ENCODE peak calls at places on chromosome 22, in seven cellular contexts. F is stomach, C is brain microvascular endothelial cell, N is heart right ventricle, V is fibroblast of lung, T is AG04450, H is cardiac muscle cell. X is an unnamed sample.

GRCh38 chr22:45680932-45681700 is 9.5 kb downstream of the ATXN10 start:
- DNase-seq in V (peak), N (no peak), H (no peak), T (peak), C (peak), F (no peak), X (peak)

GRCh38 chr22:35739076-35739475 is 21.4 kb downstream of the APOL5 start:
- DNase-seq in N (no peak), C (no peak), V (no peak), T (no peak), H (no peak), F (peak), X (no peak)

GRCh38 chr22:23231471-23232093 is 51.3 kb downstream of the BCR start:
- DNase-seq in V (no peak), N (no peak), H (no peak), C (no peak), T (no peak), F (no peak), X (no peak)

GRCh38 chr22:46004105-46004866 is 27.3 kb upstream of the WNT7B start:
- DNase-seq in F (no peak), C (no peak), H (no peak), N (no peak), V (no peak), T (no peak), X (no peak)

GRCh38 chr22:36191106-36191836 is 10.3 kb downstream of the APOL4 start:
- DNase-seq in V (peak), F (no peak), H (no peak), T (no peak), C (no peak), N (peak), X (peak)

GRCh38 chr22:44683237-44683636 is 18.8 kb upstream of the PRR5 start:
- DNase-seq in N (no peak), H (no peak), C (no peak), V (no peak), F (no peak), T (no peak), X (no peak)

GRCh38 chr22:45651931-45652528 is 19.6 kb upstream of the ATXN10 start:
- DNase-seq in V (no peak), C (no peak), F (no peak), N (no peak), H (no peak), T (no peak), X (no peak)

GRCh38 chr22:33007485-33007884 is 50.7 kb downstream of the SYN3 start:
- DNase-seq in T (no peak), F (no peak), V (no peak), N (no peak), H (no peak), C (no peak), X (no peak)

GRCh38 chr22:32744560-32744959 is 56.9 kb upstream of the TIMP3 start:
- DNase-seq in H (no peak), V (no peak), T (no peak), F (no peak), C (no peak), N (no peak), X (no peak)

GRCh38 chr22:17964647-17965046 is 59.7 kb downstream of the MICAL3 start:
- DNase-seq in F (no peak), N (no peak), V (no peak), T (no peak), H (no peak), C (no peak), X (no peak)

GRCh38 chr22:37604875-37605274 is 3.8 kb upstream of the GGA1 start:
- DNase-seq in V (no peak), H (no peak), C (no peak), F (no peak), T (no peak), N (no peak), X (no peak)

GRCh38 chr22:39292561-39293074 is 26.8 kb downstream of the RPL3 start:
- DNase-seq in H (peak), T (peak), V (peak), C (peak), F (peak), N (peak), X (peak)

GRCh38 chr22:46910624-46911023 is 148.2 kb downstream of the TBC1D22A start:
- DNase-seq in F (no peak), T (no peak), V (no peak), H (no peak), C (no peak), N (no peak), X (no peak)

GRCh38 chr22:44583076-44583760 is 85.2 kb upstream of the RTL6 start:
- DNase-seq in N (no peak), C (no peak), F (no peak), V (peak), H (no peak), T (no peak), X (no peak)

GRCh38 chr22:40533712-40534378 is 102.7 kb downstream of the MRTFA start:
- DNase-seq in N (no peak), F (no peak), C (peak), H (peak), V (peak), T (no peak), X (peak)

GRCh38 chr22:21760640-21761039 is 25.0 kb upstream of the YPEL1 start:
- DNase-seq in T (peak), H (no peak), F (no peak), N (no peak), V (peak), C (peak), X (peak)

GRCh38 chr22:48089601-48090331 is 1327.3 kb downstream of the TBC1D22A start:
- DNase-seq in C (peak), V (peak), H (no peak), F (no peak), T (no peak), N (peak), X (no peak)

GRCh38 chr22:46614070-46614931 is 5.9 kb upstream of the GRAMD4 start:
- DNase-seq in V (no peak), T (no peak), N (no peak), F (no peak), C (no peak), H (no peak), X (no peak)

GRCh38 chr22:17257091-17257490 is 37.9 kb upstream of the ADA2 start:
- DNase-seq in V (no peak), C (no peak), N (no peak), H (no peak), F (no peak), T (no peak), X (no peak)

GRCh38 chr22:22558972-22559603 is at the start of gene PRAME:
- DNase-seq in F (peak), H (no peak), T (no peak), C (peak), N (no peak), V (peak), X (no peak)

GRCh38 chr22:32020117-32020516 is 22.9 kb upstream of the SLC5A1 start:
- DNase-seq in T (peak), F (no peak), V (peak), H (no peak), N (no peak), C (peak), X (peak)

GRCh38 chr22:36540867-36541642 is 12.1 kb upstream of the EIF3D start:
- DNase-seq in N (no peak), T (no peak), H (no peak), C (no peak), V (peak), F (no peak), X (peak)

GRCh38 chr22:22478450-22478849 is 30.1 kb downstream of the ZNF280B start:
- DNase-seq in F (no peak), T (no peak), C (no peak), V (no peak), N (no peak), H (no peak), X (no peak)

GRCh38 chr22:25510926-25511325 is 53.5 kb upstream of the GRK3 start:
- DNase-seq in T (no peak), V (no peak), H (no peak), N (no peak), C (no peak), F (no peak), X (no peak)

GRCh38 chr22:46748948-46749681 is 11.1 kb upstream of the CERK start:
- DNase-seq in F (no peak), V (peak), N (no peak), C (no peak), T (no peak), H (no peak), X (no peak)

GRCh38 chr22:21568207-21569075 is 927 bp downstream of the UBE2L3 start:
- DNase-seq in T (no peak), H (peak), N (peak), C (no peak), V (peak), F (no peak), X (peak)

GRCh38 chr22:25747245-25747944 is 5.4 kb downstream of the MYO18B start:
- DNase-seq in F (peak), V (peak), N (no peak), T (peak), C (peak), H (no peak), X (peak)

GRCh38 chr22:26385164-26385563 is 43.9 kb upstream of the ASPHD2 start:
- DNase-seq in H (no peak), V (no peak), T (no peak), C (no peak), N (no peak), F (no peak), X (no peak)

GRCh38 chr22:44711701-44712100 is 9.7 kb downstream of the PRR5 start:
- DNase-seq in V (no peak), H (no peak), F (no peak), N (no peak), C (no peak), T (no peak), X (no peak)

GRCh38 chr22:23452231-23453010 is 127.7 kb downstream of the IGLL1 start:
- DNase-seq in H (no peak), C (no peak), N (no peak), V (no peak), F (no peak), T (no peak), X (no peak)

GRCh38 chr22:23375031-23375827 is 194.9 kb downstream of the BCR start:
- DNase-seq in H (no peak), N (no peak), C (no peak), T (no peak), F (no peak), V (no peak), X (no peak)

GRCh38 chr22:27420817-27421361 is 380.7 kb downstream of the MN1 start:
- DNase-seq in H (no peak), N (peak), T (peak), F (peak), C (peak), V (peak), X (peak)

GRCh38 chr22:39013923-39014722 is at the start of gene APOBEC3C:
- DNase-seq in N (peak), F (peak), V (peak), T (peak), H (peak), C (peak), X (peak)

GRCh38 chr22:46589871-46590271 is 30.3 kb upstream of the GRAMD4 start:
- DNase-seq in V (no peak), C (no peak), T (no peak), F (no peak), N (no peak), H (peak), X (no peak)

GRCh38 chr22:36010913-36011312 is 17.7 kb downstream of the RBFOX2 start:
- DNase-seq in T (peak), H (no peak), N (no peak), V (peak), C (peak), F (no peak), X (peak)

GRCh38 chr22:45430871-45431270 is 17.4 kb downstream of the RIBC2 start:
- DNase-seq in H (no peak), C (no peak), N (no peak), V (no peak), T (no peak), F (no peak), X (no peak)

GRCh38 chr22:42678894-42679293 is 29.7 kb upstream of the CYB5R3 start:
- DNase-seq in V (no peak), N (no peak), H (no peak), C (no peak), T (no peak), F (no peak), X (no peak)
- TF ChIP-seq CTCF in V (no peak), N (no peak), H (no peak), C (no peak), T (no peak), F (no peak), X (no peak)

DNA sequence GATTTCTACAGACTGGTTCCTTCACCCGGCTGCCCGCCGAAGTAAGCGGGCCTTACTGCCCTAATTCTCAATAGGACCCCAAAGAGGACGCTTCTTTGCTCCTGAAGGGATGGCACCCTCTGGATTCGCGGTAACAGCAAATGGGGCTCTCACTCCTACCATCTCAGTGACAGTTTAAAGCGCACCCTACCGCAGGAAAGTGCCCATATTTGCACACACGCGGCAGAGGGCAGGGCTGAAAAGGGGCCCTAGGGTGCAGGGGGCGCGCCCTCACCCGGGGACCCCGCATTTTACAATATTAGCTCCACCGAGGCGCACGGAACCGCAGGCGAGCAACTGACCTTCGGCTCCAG is 974 bp upstream of the UPB1 start:
- DNase-seq in V (no peak), C (no peak), N (no peak), T (no peak), H (no peak), F (no peak), X (no peak)
- H3K4me3 ChIP-seq in V (no peak), C (peak), N (peak), T (no peak), H (no peak), F (peak), X (no peak)

GRCh38 chr22:19631899-19632670 is 82.2 kb upstream of the SEPTIN5 start:
- DNase-seq in T (peak), H (peak), F (no peak), N (no peak), V (peak), C (peak), X (peak)
- TF ChIP-seq CTCF in T (peak), H (peak), F (no peak), N (peak), V (peak), C (peak), X (peak)

GRCh38 chr22:50192825-50193204 is 7.1 kb downstream of the TRABD start:
- DNase-seq in V (no peak), F (peak), H (no peak), T (no peak), C (no peak), N (no peak), X (no peak)
- H3K4me3 ChIP-seq in V (no peak), F (no peak), H (no peak), T (no peak), C (no peak), N (peak), X (no peak)

DNA sequence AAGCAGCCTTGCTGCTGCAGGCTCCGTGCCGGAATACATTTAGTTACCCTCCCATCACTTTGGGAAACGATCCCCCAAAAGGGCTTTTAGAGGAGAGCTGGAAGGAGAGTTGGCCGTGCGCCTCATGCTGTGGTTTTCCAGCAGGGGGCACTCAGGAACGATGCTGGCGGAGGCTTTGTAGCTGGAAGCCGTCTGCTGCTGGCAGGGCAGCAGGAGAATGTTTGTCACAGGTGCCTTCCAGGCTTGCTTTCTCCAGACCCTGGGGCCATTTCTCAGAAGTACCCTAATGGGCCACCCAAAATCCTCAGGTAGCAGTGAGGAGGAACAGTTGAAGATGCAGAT is 30.0 kb upstream of the CABP7 start:
- DNase-seq in H (peak), T (peak), C (peak), V (peak), F (peak), N (peak), X (peak)
- TF ChIP-seq CTCF in H (peak), T (peak), C (peak), V (peak), F (no peak), N (peak), X (peak)

GRCh38 chr22:30423959-30424380 is 1.6 kb upstream of the MTFP1 start:
- DNase-seq in C (peak), F (peak), T (peak), N (peak), H (peak), V (peak), X (peak)
- H3K4me3 ChIP-seq in C (peak), F (peak), T (peak), N (peak), H (peak), V (peak), X (peak)

GRCh38 chr22:19035474-19036228 is 86.6 kb downstream of the DGCR2 start:
- DNase-seq in C (no peak), T (no peak), F (peak), V (no peak), H (peak), N (no peak), X (no peak)
- TF ChIP-seq CTCF in C (no peak), T (no peak), F (no peak), V (no peak), H (no peak), N (no peak), X (peak)

X was measured in astrocyte of the spinal cord.